ENCODE peak calls at places on chromosomes 16 and 17, in six cellular contexts. U is activated CD8-positive, alpha-beta T cell treated with anti-CD3 and anti-CD28 coated beads for 36 hours; F is Daoy; V is activated CD4-positive, CD25-positive, alpha-beta regulatory T cell; I is kidney epithelial cell; O is non-pigmented ciliary epithelial cell. Y is an unnamed sample.
A peak's percentile ranks its signal among the peaks of the same experiment; 100 is the strongest.

GRCh38 chr17:12530126-12530525 is 135.6 kb upstream of the MYOCD start:
- DNase-seq in U (no peak), F (no peak), V (no peak), I (no peak), O (no peak), Y (no peak)

GRCh38 chr16:81004646-81005353 is 1.9 kb downstream of the CMC2 start:
- DNase-seq in U (peak; percentile 49), F (peak; percentile 27), V (no peak), I (no peak), O (no peak), Y (peak; percentile 71)

GRCh38 chr17:53150101-53150698 is 672.5 kb upstream of the KIF2B start:
- DNase-seq in U (no peak), F (no peak), V (no peak), I (no peak), O (no peak), Y (peak; percentile 51)

GRCh38 chr17:49997256-49997735 is 2.3 kb upstream of the DLX3 start:
- DNase-seq in U (no peak), F (no peak), V (no peak), I (no peak), O (no peak), Y (peak; percentile 7)

GRCh38 chr17:49433000-49433694 is 18.5 kb upstream of the PHB1 start:
- DNase-seq in U (no peak), F (no peak), V (no peak), I (no peak), O (no peak), Y (no peak)

GRCh38 chr16:66486773-66487579 is 59.9 kb downstream of the BEAN1 start:
- DNase-seq in U (no peak), F (peak; percentile 20), V (no peak), I (peak; percentile 49), O (no peak), Y (no peak)

GRCh38 chr16:3259097-3259496 is 2.7 kb upstream of the MEFV start:
- DNase-seq in U (no peak), F (no peak), V (no peak), I (no peak), O (no peak), Y (peak; percentile 23)

GRCh38 chr16:65309294-65309850 is 187.5 kb upstream of the CDH11 start:
- DNase-seq in U (no peak), F (no peak), V (no peak), I (no peak), O (no peak), Y (no peak)

GRCh38 chr17:78783711-78784396 is 1.8 kb upstream of the CYTH1 start:
- DNase-seq in U (no peak), F (no peak), V (no peak), I (no peak), O (no peak), Y (no peak)

GRCh38 chr17:44795928-44796327 is 34.2 kb downstream of the GJC1 start:
- DNase-seq in U (no peak), F (no peak), V (no peak), I (no peak), O (no peak), Y (peak; percentile 23)

GRCh38 chr16:69567031-69567680 is 1.4 kb downstream of the NFAT5 start:
- DNase-seq in U (peak; percentile 49), F (no peak), V (no peak), I (no peak), O (no peak), Y (no peak)

GRCh38 chr17:4869599-4869998 is 29.7 kb upstream of the C17orf107 start:
- DNase-seq in U (no peak), F (no peak), V (no peak), I (no peak), O (no peak), Y (no peak)

GRCh38 chr16:87040169-87041117 is 276.7 kb downstream of the C16orf95 start:
- DNase-seq in U (no peak), F (no peak), V (no peak), I (no peak), O (no peak), Y (no peak)

GRCh38 chr17:7079581-7080444 is at the start of gene CLEC10A:
- DNase-seq in U (no peak), F (no peak), V (no peak), I (no peak), O (no peak), Y (no peak)

GRCh38 chr16:85601730-85602401 is 11.3 kb upstream of the GSE1 start:
- DNase-seq in U (no peak), F (peak; percentile 46), V (no peak), I (no peak), O (no peak), Y (no peak)

GRCh38 chr17:63647065-63647725 is 25.0 kb downstream of the MAP3K3 start:
- DNase-seq in U (no peak), F (peak; percentile 43), V (no peak), I (peak; percentile 51), O (peak; percentile 80), Y (no peak)

GRCh38 chr16:85490971-85491771 is 122.0 kb upstream of the GSE1 start:
- DNase-seq in U (peak; percentile 72), F (no peak), V (no peak), I (no peak), O (no peak), Y (peak; percentile 48)